ENCODE peak calls at places on chromosomes 7 and 10, in six cellular contexts. R is transverse colon, T is stomach, V is HepG2, C is H1, E is SK-N-SH. Y is an unnamed sample.

GRCh38 chr10:70158113-70158512 is 11.6 kb upstream of the TYSND1 start:
- DNase-seq in T (no peak), V (no peak), C (no peak), R (no peak), E (no peak), Y (no peak)

GRCh38 chr10:84310470-84310869 is 17.9 kb upstream of the CCSER2 start:
- DNase-seq in V (no peak), E (no peak), C (no peak), T (no peak), R (no peak), Y (no peak)

GRCh38 chr10:46282460-46283216 is 4.2 kb upstream of the ANTXRL start:
- DNase-seq in C (no peak), R (peak), T (peak), E (peak), V (peak), Y (peak)

GRCh38 chr7:33700001-33700899 is 205.1 kb upstream of the BMPER start:
- DNase-seq in R (peak), C (no peak), V (peak), T (no peak), E (no peak), Y (no peak)

GRCh38 chr10:116787018-116787674 is 44.8 kb upstream of the HSPA12A start:
- DNase-seq in R (no peak), T (no peak), V (no peak), C (no peak), E (no peak), Y (no peak)

GRCh38 chr10:17122052-17122451 is 7.6 kb downstream of the CUBN start:
- DNase-seq in C (no peak), E (no peak), R (no peak), V (no peak), T (no peak), Y (no peak)

GRCh38 chr10:18583575-18584270 is 67.7 kb downstream of the NSUN6 start:
- DNase-seq in T (no peak), C (no peak), V (no peak), E (no peak), R (no peak), Y (no peak)

GRCh38 chr7:47843291-47843690 is 105.0 kb downstream of the PKD1L1 start:
- DNase-seq in C (no peak), T (no peak), R (no peak), E (no peak), V (no peak), Y (no peak)

GRCh38 chr10:77512219-77512578 is 125.4 kb downstream of the KCNMA1 start:
- DNase-seq in E (no peak), C (no peak), T (no peak), V (no peak), R (no peak), Y (no peak)

GRCh38 chr10:78398385-78398784 is 364.7 kb downstream of the RPS24 start:
- DNase-seq in V (no peak), C (no peak), E (no peak), T (no peak), R (no peak), Y (no peak)

GRCh38 chr7:22238354-22239311 is 118.3 kb downstream of the RAPGEF5 start:
- DNase-seq in R (no peak), T (no peak), V (no peak), E (no peak), C (no peak), Y (no peak)

GRCh38 chr10:130809761-130810515 is 501.6 kb downstream of the TCERG1L start:
- DNase-seq in C (no peak), T (no peak), V (no peak), R (no peak), E (no peak), Y (no peak)

GRCh38 chr10:104332243-104333036 is 5.8 kb downstream of the ITPRIP start:
- DNase-seq in V (no peak), T (peak), C (no peak), R (no peak), E (no peak), Y (peak)

GRCh38 chr7:7201583-7202374 is 19.4 kb downstream of the C1GALT1 start:
- DNase-seq in T (peak), R (peak), E (no peak), C (no peak), V (no peak), Y (no peak)

GRCh38 chr10:45592926-45593325 is 79.6 kb downstream of the ZFAND4 start:
- DNase-seq in C (no peak), T (no peak), E (no peak), V (no peak), R (no peak), Y (no peak)

GRCh38 chr7:91582799-91583230 is 297.7 kb downstream of the MTERF1 start:
- DNase-seq in E (no peak), T (no peak), R (no peak), C (no peak), V (no peak), Y (no peak)

GRCh38 chr7:157337316-157338149 is 729 bp downstream of the DNAJB6 start:
- DNase-seq in V (peak), R (peak), T (peak), C (no peak), E (peak), Y (peak)

GRCh38 chr7:151736403-151736909 is 140.5 kb downstream of the PRKAG2 start:
- DNase-seq in T (peak), C (peak), E (peak), R (peak), V (peak), Y (peak)

GRCh38 chr10:125123363-125124113 is 36.8 kb downstream of the CTBP2 start:
- DNase-seq in T (peak), C (no peak), V (no peak), R (peak), E (no peak), Y (peak)

GRCh38 chr10:72104472-72105097 is 16.2 kb upstream of the SPOCK2 start:
- DNase-seq in C (no peak), E (no peak), R (no peak), V (no peak), T (no peak), Y (no peak)

GRCh38 chr7:2929321-2930201 is 85.5 kb upstream of the GNA12 start:
- DNase-seq in R (no peak), C (no peak), T (no peak), E (peak), V (no peak), Y (peak)

GRCh38 chr7:30995541-30995940 is 31.8 kb downstream of the GHRHR start:
- DNase-seq in T (no peak), E (no peak), V (no peak), R (no peak), C (no peak), Y (no peak)

GRCh38 chr7:37511852-37512377 is 63.3 kb upstream of the ELMO1 start:
- DNase-seq in R (no peak), E (no peak), T (no peak), C (no peak), V (no peak), Y (no peak)

GRCh38 chr10:120420421-120420820 is 36.6 kb upstream of the PLPP4 start:
- DNase-seq in E (no peak), C (no peak), R (no peak), V (no peak), T (no peak), Y (no peak)

GRCh38 chr10:5944389-5945202 is 32.7 kb downstream of the IL15RA start:
- DNase-seq in E (no peak), T (peak), C (no peak), R (peak), V (no peak), Y (peak)

GRCh38 chr7:147894271-147894670 is 696.3 kb upstream of the C7orf33 start:
- DNase-seq in T (no peak), C (peak), R (no peak), E (peak), V (no peak), Y (no peak)

GRCh38 chr7:16484453-16485158 is 19.1 kb upstream of the SOSTDC1 start:
- DNase-seq in V (peak), C (no peak), T (no peak), R (no peak), E (no peak), Y (no peak)

GRCh38 chr7:135490783-135491182 is 19.1 kb downstream of the CNOT4 start:
- DNase-seq in R (no peak), C (no peak), V (no peak), E (no peak), T (peak), Y (no peak)

GRCh38 chr7:104160375-104160774 is 47.4 kb downstream of the ORC5 start:
- DNase-seq in C (no peak), R (no peak), E (peak), T (no peak), V (no peak), Y (no peak)

DNA sequence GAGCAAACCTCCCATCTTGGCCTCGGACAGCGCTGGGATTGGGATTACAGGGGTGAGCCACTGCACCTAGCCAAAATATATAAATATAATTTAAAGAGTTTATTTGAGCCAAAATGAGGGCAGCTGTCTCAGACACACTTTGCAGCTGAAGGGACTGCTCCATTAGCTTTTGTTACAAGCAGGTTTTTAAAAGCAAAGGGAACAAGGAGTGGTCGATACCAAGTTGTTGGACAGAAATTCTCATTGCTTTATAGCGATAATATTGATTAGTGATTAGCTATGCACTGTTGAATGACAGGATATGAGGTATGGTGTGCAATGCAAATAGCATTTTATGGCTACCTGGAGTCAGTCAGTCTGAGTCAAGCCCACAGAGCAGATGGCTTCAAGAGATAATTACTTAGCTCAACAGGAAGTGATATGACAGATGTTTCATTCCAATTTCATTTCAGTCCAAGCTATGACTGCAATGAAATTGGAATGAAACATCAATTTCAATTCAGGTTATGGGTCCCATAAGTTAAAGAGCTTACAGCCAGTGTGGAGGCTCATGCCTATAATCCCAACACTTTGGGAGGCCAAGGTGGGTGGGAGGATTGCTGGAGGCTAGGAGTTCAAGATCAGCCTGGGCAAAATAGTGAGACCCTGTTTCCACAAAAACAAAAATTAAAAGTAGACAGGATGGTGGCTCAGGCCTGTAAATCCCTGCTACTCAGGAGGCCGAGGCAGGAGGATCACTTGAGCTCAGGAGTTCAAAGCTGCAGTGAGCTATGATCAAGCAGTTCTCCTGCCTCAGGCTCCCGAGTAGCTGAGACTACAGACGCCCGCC is 23.1 kb downstream of the TYW1 start:
- DNase-seq in C (no peak), T (no peak), V (no peak), E (peak), R (no peak), Y (peak)
- TF ChIP-seq EP300 in C (no peak), T (no peak), V (no peak), E (peak), R (no peak), Y (no peak)

DNA sequence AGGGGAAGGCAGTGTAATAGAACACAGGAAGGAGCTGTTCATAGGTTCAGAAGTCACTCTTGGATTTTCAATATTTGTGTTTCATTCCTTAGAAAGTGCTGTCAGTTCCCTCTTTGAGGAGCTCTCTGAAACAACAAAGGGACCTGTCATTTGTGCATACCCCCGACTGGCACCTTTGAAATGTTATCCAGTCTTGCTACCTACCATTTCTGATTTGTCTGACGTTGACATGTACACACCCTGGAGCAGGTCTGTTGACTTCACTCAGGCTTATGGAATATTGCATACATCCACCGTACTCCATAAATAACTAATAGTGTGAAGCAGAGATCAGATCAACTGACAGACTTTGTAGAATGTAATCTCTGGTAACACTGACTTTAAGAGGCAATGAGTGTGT is 189.8 kb downstream of the DPP6 start:
- DNase-seq in C (no peak), E (no peak), V (no peak), T (no peak), R (no peak), Y (no peak)
- TF ChIP-seq POLR2AphosphoS5 in C (no peak), E (no peak), V (no peak), T (no peak), R (no peak), Y (no peak)

DNA sequence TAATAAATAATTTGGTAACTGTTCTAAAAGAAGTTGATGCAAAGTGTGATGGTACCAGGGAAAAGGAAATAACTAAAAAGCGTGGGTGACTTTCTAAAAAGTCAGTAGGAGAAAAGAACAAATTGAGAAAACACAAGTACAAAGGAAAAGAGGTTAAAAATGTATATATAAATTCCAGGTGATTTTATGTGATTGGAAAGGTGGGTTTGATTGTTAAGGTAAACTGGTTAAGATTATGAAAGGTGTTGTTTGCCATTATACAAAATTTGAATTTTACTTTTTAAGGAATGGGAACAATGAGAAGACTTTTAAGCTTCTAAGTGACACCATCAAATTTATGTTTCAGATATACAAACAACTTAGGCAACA is 872 bp upstream of the NDUFA5 start:
- DNase-seq in C (no peak), R (no peak), T (no peak), V (no peak), E (no peak), Y (no peak)
- H3K4me3 ChIP-seq in C (peak), R (no peak), T (peak), V (no peak), E (peak), Y (peak)

GRCh38 chr10:122424059-122424458 is 30.4 kb upstream of the ARMS2 start:
- DNase-seq in T (no peak), R (no peak), V (no peak), C (no peak), E (no peak), Y (no peak)
- TF ChIP-seq EP300 in T (no peak), R (no peak), V (no peak), C (no peak), E (no peak), Y (no peak)

DNA sequence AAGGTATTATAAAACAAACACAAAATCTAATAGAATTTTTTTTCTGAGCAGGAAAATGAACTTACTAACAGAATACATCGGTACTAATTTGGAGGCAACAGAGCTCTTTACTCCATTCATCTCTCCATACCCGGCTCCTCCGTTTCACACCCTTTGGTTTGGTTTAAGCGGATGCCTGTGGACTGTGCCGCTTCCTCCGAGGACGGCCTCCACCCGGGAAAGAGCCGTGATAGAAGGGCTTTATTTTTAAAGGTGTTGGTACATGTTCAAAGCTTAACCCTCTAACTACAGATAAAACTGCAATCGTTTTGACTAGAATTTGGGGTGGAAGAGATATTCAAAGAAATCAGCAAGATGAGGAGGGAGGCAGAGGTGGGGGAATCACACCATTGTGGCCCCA is 1.9 kb downstream of the VIPR2 start:
- DNase-seq in T (no peak), V (no peak), R (no peak), C (no peak), E (no peak), Y (no peak)
- TF ChIP-seq POLR2AphosphoS5 in T (no peak), V (no peak), R (no peak), C (no peak), E (no peak), Y (no peak)

DNA sequence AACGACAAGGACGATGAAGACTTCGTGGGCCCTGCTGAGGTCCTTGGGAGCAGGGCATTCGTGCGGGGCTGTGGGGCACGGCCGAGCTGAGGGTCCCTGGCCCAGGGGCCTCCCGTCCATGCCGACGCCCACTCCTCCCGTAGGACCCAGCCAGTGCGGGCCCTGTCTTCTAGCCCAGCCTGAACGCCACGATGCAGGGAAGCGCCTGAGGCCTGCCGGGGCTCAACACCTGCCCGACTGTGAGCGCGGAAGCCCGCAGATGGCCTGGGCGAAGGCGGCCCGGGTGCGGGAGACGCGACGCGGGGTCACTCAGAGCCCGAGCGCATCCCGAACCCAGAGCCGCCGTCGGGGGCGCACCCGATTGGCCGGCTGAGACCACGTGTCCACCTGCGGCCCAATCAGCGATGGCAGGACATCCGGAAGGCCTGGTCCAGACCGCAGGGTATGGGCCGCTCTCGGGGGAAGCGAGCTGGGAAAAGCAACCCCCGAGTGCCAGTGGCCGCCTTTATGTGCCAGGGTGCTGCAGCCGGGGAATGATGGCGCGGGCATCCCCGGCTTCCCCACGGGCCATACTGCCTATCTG is 151.0 kb downstream of the NRF1 start:
- DNase-seq in R (no peak), T (no peak), C (no peak), E (no peak), V (no peak), Y (peak)
- H3K4me3 ChIP-seq in R (no peak), T (no peak), C (no peak), E (no peak), V (no peak), Y (no peak)

Y was measured in sigmoid colon.